ENCODE peak calls at places on chromosomes 6 and 20, in five cellular contexts. U is A549, I is kidney epithelial cell, A is spleen, O is epithelial cell of esophagus. N is an unnamed sample.

GRCh38 chr20:21167261-21167660 is 41.4 kb downstream of the KIZ start:
- DNase-seq in U (no peak), I (no peak), A (no peak), O (no peak), N (no peak)

GRCh38 chr6:170208171-170208601 is 82.7 kb downstream of the DLL1 start:
- DNase-seq in U (no peak), I (no peak), A (peak), O (no peak), N (no peak)

GRCh38 chr6:166842607-166843006 is 113.7 kb downstream of the RNASET2 start:
- DNase-seq in U (no peak), I (no peak), A (no peak), O (no peak), N (no peak)

GRCh38 chr20:6057704-6058103 is 3.8 kb upstream of the LRRN4 start:
- DNase-seq in U (no peak), I (no peak), A (no peak), O (no peak), N (no peak)

GRCh38 chr20:18956878-18957277 is 143.3 kb downstream of the SCP2D1 start:
- DNase-seq in U (no peak), I (no peak), A (no peak), O (no peak), N (no peak)

GRCh38 chr6:170091639-170092579 is 199.0 kb downstream of the DLL1 start:
- DNase-seq in U (no peak), I (no peak), A (peak), O (no peak), N (no peak)

GRCh38 chr20:63045401-63045800 is 38.6 kb upstream of the BHLHE23 start:
- DNase-seq in U (no peak), I (no peak), A (peak), O (no peak), N (no peak)

GRCh38 chr20:48301189-48301588 is 515.9 kb upstream of the SULF2 start:
- DNase-seq in U (no peak), I (no peak), A (no peak), O (no peak), N (no peak)

GRCh38 chr6:116476021-116476678 is 15.0 kb downstream of the CALHM6 start:
- DNase-seq in U (no peak), I (no peak), A (no peak), O (no peak), N (no peak)

GRCh38 chr20:57431539-57431835 is 40.3 kb downstream of the RBM38 start:
- DNase-seq in U (no peak), I (no peak), A (peak), O (no peak), N (no peak)
- TF ChIP-seq CTCF in U (no peak), I (no peak), A (no peak), O (no peak), N (no peak)

DNA sequence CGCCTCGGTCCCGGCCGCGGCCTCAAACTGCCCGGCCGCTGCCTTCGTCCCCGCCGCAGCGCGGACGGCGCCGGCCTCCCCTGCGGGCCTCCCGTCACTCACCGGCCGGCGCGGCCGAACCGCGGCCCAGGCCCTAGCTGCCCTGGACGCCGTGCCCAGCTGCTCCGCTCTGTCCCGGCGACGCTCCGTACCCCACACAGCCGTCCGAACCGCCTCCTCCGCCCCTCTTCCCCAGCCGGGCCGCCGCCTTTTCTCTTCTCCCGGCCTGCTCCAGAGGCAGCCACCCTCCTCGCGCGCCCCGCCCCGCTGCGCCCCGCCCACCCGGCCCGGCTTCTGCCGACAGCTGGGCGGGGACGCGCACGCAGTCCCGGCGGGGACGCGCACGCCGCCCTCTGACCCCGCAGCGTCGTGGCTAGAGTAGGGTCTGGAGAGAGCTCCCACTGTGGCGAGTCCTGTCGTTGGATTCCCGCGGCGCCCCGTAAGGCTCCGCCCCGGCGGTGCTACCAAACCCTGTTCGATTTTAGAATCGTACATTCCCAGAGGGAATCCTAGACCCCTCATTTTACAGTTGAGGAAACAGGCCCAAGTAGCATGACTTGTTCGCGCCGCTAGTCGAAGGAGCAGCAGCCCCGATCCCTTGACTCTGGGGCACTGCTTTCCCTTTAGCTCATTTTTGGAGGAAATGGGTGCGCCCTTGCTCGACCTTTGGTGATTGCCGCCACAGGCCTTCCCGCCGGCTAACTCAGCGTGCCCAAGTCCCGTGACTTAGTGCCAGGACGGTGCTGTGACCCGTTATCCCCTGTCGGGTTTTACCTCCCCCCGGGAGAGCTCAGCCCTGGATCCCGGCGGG is at the start of gene FBXO30:
- DNase-seq in U (peak), I (no peak), A (peak), O (peak), N (peak)
- TF ChIP-seq CTCF in U (no peak), I (peak), A (peak), O (peak), N (no peak)

GRCh38 chr6:43359831-43360230 is 9.6 kb downstream of the ZNF318 start:
- DNase-seq in U (no peak), I (no peak), A (no peak), O (peak), N (no peak)

GRCh38 chr6:43355862-43356590 is 13.4 kb downstream of the ZNF318 start:
- DNase-seq in U (peak), I (no peak), A (no peak), O (peak), N (peak)

GRCh38 chr6:43359381-43359780 is 10.1 kb downstream of the ZNF318 start:
- DNase-seq in U (no peak), I (no peak), A (no peak), O (peak), N (no peak)

GRCh38 chr6:43361269-43361668 is 8.2 kb downstream of the ZNF318 start:
- DNase-seq in U (no peak), I (no peak), A (no peak), O (no peak), N (no peak)
- TF ChIP-seq CTCF in U (no peak), I (no peak), A (no peak), O (no peak), N (no peak)

GRCh38 chr6:54702772-54703171 is 143.8 kb upstream of the FAM83B start:
- DNase-seq in U (no peak), I (no peak), A (no peak), O (no peak), N (no peak)

GRCh38 chr6:54710430-54710829 is 136.1 kb upstream of the FAM83B start:
- DNase-seq in U (no peak), I (no peak), A (no peak), O (peak), N (peak)

DNA sequence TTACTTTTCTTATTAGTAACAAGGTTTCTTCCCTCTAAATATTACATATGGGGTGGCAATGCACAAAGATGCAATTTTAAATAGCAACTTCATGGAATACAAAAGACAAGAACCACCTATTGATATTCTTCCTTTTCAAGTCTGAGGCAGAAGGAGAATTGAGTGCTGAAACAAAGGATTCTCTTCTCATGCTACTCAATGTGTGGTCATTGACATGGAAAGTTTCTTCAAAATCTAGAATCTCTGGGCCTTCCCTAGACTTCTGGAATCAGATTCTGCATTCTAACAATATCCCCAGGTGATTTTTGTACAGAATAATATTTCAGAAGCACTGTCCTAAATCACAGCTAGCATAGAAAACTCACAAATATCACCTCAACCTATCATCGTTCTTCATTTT is 139.7 kb upstream of the FAM83B start:
- DNase-seq in U (no peak), I (no peak), A (no peak), O (no peak), N (no peak)
- TF ChIP-seq CTCF in U (no peak), I (no peak), A (no peak), O (no peak), N (no peak)

GRCh38 chr20:51937780-51938179 is 135.5 kb upstream of the SALL4 start:
- DNase-seq in U (no peak), I (no peak), A (no peak), O (no peak), N (no peak)
- TF ChIP-seq CTCF in U (no peak), I (no peak), A (no peak), O (no peak), N (no peak)

GRCh38 chr20:58611236-58612020 is 39.7 kb upstream of the STX16 start:
- DNase-seq in U (no peak), I (no peak), A (peak), O (peak), N (peak)
- TF ChIP-seq CTCF in U (no peak), I (no peak), A (no peak), O (no peak), N (no peak)